ENCODE peak calls at places on chromosome X, in seven cellular contexts. W is CD8-positive, alpha-beta T cell; X is cardiac fibroblast; H is transverse colon; P is HL-60; L is left ventricle myocardium inferior; Q is astrocyte of the spinal cord. C is an unnamed sample.

GRCh38 chrX:53813663-53814440 is 127.3 kb upstream of the HUWE1 start:
- DNase-seq in W (no peak), X (no peak), H (no peak), P (no peak), L (no peak), Q (no peak), C (no peak)

GRCh38 chrX:129641941-129642340 is 12.8 kb downstream of the APLN start:
- DNase-seq in W (no peak), X (peak), H (no peak), P (no peak), L (no peak), Q (peak), C (no peak)

GRCh38 chrX:120672389-120672788 is 42.5 kb upstream of the C1GALT1C1 start:
- DNase-seq in W (no peak), X (peak), H (no peak), P (no peak), L (peak), Q (peak), C (peak)

GRCh38 chrX:70509078-70509477 is 64.4 kb downstream of the DLG3 start:
- DNase-seq in W (no peak), X (no peak), H (no peak), P (no peak), L (no peak), Q (no peak), C (no peak)

GRCh38 chrX:104136241-104137019 is 20.4 kb downstream of the SLC25A53 start:
- DNase-seq in W (no peak), X (peak), H (peak), P (peak), L (peak), Q (peak), C (peak)

GRCh38 chrX:133670394-133670793 is 255.1 kb upstream of the GPC4 start:
- DNase-seq in W (no peak), X (peak), H (no peak), P (peak), L (no peak), Q (peak), C (no peak)

GRCh38 chrX:141787655-141788054 is 50.5 kb upstream of the MAGEC3 start:
- DNase-seq in W (no peak), X (no peak), H (no peak), P (no peak), L (no peak), Q (no peak), C (no peak)

GRCh38 chrX:56429581-56429980 is 133.8 kb upstream of the UBQLN2 start:
- DNase-seq in W (no peak), X (no peak), H (no peak), P (no peak), L (no peak), Q (no peak), C (no peak)

GRCh38 chrX:131802836-131803626 is 220.1 kb upstream of the STK26 start:
- DNase-seq in W (no peak), X (no peak), H (peak), P (peak), L (no peak), Q (peak), C (no peak)

GRCh38 chrX:41711021-41711667 is 12.8 kb upstream of the GPR82 start:
- DNase-seq in W (no peak), X (no peak), H (no peak), P (no peak), L (no peak), Q (no peak), C (no peak)

GRCh38 chrX:65407157-65407626 is 127.4 kb downstream of the LAS1L start:
- DNase-seq in W (no peak), X (no peak), H (no peak), P (no peak), L (no peak), Q (no peak), C (no peak)

GRCh38 chrX:4944767-4945166 is 1231.3 kb upstream of the PRKX start:
- DNase-seq in W (no peak), X (no peak), H (no peak), P (no peak), L (no peak), Q (no peak), C (no peak)

GRCh38 chrX:17082831-17083230 is 136.4 kb downstream of the REPS2 start:
- DNase-seq in W (no peak), X (no peak), H (no peak), P (no peak), L (no peak), Q (no peak), C (no peak)

GRCh38 chrX:356385-357034 is 30.2 kb downstream of the PPP2R3B start:
- DNase-seq in W (no peak), X (no peak), H (no peak), P (no peak), L (no peak), Q (peak), C (no peak)

GRCh38 chrX:45322820-45323219 is 122.1 kb upstream of the DIPK2B start:
- DNase-seq in W (no peak), X (peak), H (no peak), P (no peak), L (no peak), Q (peak), C (no peak)

DNA sequence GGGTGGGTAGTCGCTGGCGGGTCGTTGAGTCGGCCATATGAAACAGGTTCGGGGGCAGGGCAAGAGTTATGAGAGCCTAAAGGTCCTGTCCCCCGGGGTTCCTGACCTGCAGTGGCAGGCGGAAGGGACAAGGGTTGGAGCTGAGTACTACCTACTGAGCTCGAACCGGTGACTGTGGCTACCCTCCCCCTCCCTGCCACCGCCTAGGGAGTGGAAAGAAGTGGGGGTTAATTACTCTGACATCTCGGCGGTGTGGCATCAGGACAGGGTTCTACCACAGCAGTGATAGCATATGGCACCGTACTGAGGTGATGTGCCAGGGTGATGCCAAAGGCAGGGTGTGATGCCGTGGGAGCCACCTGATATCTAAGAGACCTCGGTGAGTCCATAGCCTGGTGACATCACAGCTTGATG is 307 bp downstream of the ATG4A start:
- DNase-seq in W (no peak), X (no peak), H (no peak), P (no peak), L (no peak), Q (no peak), C (no peak)
- H3K4me3 ChIP-seq in W (peak), X (peak), H (peak), P (peak), L (peak), Q (peak), C (peak)

DNA sequence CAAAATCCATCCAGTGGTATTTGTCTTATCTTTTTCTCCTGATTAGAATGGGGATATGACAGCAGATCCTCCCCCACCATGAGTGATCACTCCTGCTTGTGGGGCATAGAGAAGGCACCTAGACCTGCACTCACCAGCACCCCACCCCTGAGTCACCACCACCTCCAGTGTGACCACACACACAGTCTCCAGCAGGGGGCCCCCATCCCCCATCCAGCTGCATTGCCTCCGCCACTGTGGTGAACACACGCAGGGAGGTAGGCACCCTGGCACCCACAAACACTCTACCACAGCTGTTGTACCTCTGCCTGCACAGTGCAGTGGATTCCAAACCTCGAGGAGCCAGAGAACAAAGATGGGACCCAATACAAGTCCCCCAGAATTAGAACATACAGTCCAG is 9.0 kb upstream of the MAGEA8 start:
- DNase-seq in W (peak), X (peak), H (peak), P (peak), L (no peak), Q (no peak), C (no peak)
- TF ChIP-seq CTCF in W (no peak), X (peak), H (peak), P (no peak), L (peak), Q (peak), C (peak)

GRCh38 chrX:154367474-154368308 is 6.7 kb downstream of the FLNA start:
- DNase-seq in W (no peak), X (no peak), H (no peak), P (no peak), L (no peak), Q (no peak), C (no peak)
- H3K4me3 ChIP-seq in W (peak), X (peak), H (peak), P (peak), L (peak), Q (peak), C (peak)

GRCh38 chrX:46553935-46554334 is 8.7 kb upstream of the ZNF674 start:
- DNase-seq in W (no peak), X (no peak), H (no peak), P (no peak), L (no peak), Q (no peak), C (no peak)

GRCh38 chrX:46559062-46559461 is 13.8 kb upstream of the ZNF674 start:
- DNase-seq in W (no peak), X (peak), H (no peak), P (no peak), L (peak), Q (no peak), C (no peak)

GRCh38 chrX:46551494-46552128 is 6.4 kb upstream of the ZNF674 start:
- DNase-seq in W (no peak), X (peak), H (no peak), P (no peak), L (no peak), Q (peak), C (no peak)

GRCh38 chrX:46549914-46550313 is 4.7 kb upstream of the ZNF674 start:
- DNase-seq in W (no peak), X (no peak), H (no peak), P (no peak), L (no peak), Q (no peak), C (no peak)

GRCh38 chrX:46554942-46555341 is 9.7 kb upstream of the ZNF674 start:
- DNase-seq in W (no peak), X (peak), H (no peak), P (no peak), L (no peak), Q (peak), C (no peak)
- TF ChIP-seq CTCF in W (no peak), X (peak), H (no peak), P (no peak), L (peak), Q (no peak), C (peak)

DNA sequence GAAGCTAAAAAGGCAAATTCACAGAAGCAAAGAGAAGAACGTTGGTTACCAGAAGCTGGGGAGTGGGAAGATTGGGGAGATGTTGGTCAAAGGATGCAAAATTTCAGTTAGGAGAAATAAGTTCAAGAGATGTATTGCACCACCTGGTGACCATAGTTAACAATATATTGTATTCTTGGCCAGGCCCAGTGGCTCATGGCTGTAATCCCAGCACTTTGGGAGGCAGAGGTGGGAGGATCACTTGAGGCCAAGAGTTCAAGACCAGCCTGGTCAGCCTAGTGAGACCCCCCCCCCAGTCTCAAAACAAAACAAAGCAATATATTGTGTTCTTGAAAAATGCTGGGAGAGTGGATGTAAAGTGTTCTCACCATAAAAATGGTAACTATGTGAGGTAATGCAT is 67.9 kb downstream of the TAB3 start:
- DNase-seq in W (no peak), X (no peak), H (no peak), P (no peak), L (no peak), Q (no peak), C (no peak)
- H3K4me3 ChIP-seq in W (no peak), X (no peak), H (no peak), P (no peak), L (no peak), Q (no peak), C (no peak)

DNA sequence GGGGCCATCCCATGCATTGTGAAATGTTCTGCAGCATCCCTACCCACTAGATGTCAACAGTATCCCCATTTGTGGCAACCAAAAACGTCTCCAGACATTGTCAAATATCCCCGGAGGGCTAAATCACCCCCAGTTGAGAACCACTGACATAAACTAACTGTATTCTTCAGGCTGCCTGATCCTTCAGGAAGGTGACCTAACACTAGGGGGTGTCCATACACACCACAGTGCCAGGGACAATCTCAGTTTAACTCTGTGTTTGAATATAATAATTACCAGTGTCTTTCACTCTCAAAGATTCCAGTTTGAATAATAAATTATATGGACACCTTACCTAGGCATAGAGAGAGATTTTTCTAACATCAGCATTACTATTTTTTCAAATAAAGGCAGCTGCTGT is 6.4 kb downstream of the ACE2 start:
- DNase-seq in W (no peak), X (no peak), H (no peak), P (no peak), L (no peak), Q (no peak), C (no peak)
- TF ChIP-seq CTCF in W (no peak), X (peak), H (no peak), P (no peak), L (peak), Q (peak), C (peak)

GRCh38 chrX:150213481-150214030 is 149.6 kb upstream of the MAMLD1 start:
- DNase-seq in W (no peak), X (peak), H (no peak), P (no peak), L (no peak), Q (no peak), C (no peak)

GRCh38 chrX:150211988-150212387 is 151.1 kb upstream of the MAMLD1 start:
- DNase-seq in W (no peak), X (no peak), H (no peak), P (no peak), L (no peak), Q (peak), C (no peak)

GRCh38 chrX:150216716-150217115 is 146.4 kb upstream of the MAMLD1 start:
- DNase-seq in W (no peak), X (no peak), H (no peak), P (no peak), L (no peak), Q (no peak), C (no peak)

GRCh38 chrX:150207733-150208132 is 155.4 kb upstream of the MAMLD1 start:
- DNase-seq in W (no peak), X (no peak), H (no peak), P (no peak), L (no peak), Q (no peak), C (no peak)

GRCh38 chrX:150212672-150213480 is 150.2 kb upstream of the MAMLD1 start:
- DNase-seq in W (no peak), X (peak), H (no peak), P (no peak), L (peak), Q (peak), C (peak)
- H3K4me3 ChIP-seq in W (no peak), X (no peak), H (no peak), P (no peak), L (no peak), Q (no peak), C (no peak)

GRCh38 chrX:114162068-114162735 is 421.7 kb upstream of the HTR2C start:
- DNase-seq in W (no peak), X (peak), H (no peak), P (peak), L (no peak), Q (no peak), C (no peak)
- TF ChIP-seq CTCF in W (no peak), X (no peak), H (no peak), P (no peak), L (no peak), Q (no peak), C (peak)

C was measured in retinal pigment epithelial cell.